ENCODE peak calls at places on chromosome 7, in ten cellular contexts. O is fibroblast of lung; I is iris pigment epithelial cell; H is lower lobe of right lung; R is ELR; Z is stimulated activated CD4-positive, alpha-beta T cell treated with anti-CD3 and anti-CD28 coated beads, Interleukin-1b, Interleukin-23, amount 100 ng/mL, for 1 hour; K is activated naive CD4-positive, alpha-beta T cell treated with Interleukin-2 at 50 U/mL for 16 hours; G is activated CD4-positive, CD25-positive, alpha-beta regulatory T cell; W is NCI-H1694; M is EH. D is an unnamed sample.

GRCh38 chr7:42964849-42965805 is 33.0 kb downstream of the MRPL32 start:
- DNase-seq in O (peak; percentile 14), I (peak; percentile 13), H (no peak), R (no peak), Z (no peak), K (no peak), G (no peak), W (no peak), M (no peak), D (no peak)

GRCh38 chr7:135772639-135773019 is 24.0 kb upstream of the FAM180A start:
- DNase-seq in O (no peak), I (no peak), H (no peak), R (no peak), Z (no peak), K (no peak), G (no peak), W (no peak), M (no peak), D (no peak)

GRCh38 chr7:2260820-2261219 is 18.8 kb downstream of the NUDT1 start:
- DNase-seq in O (no peak), I (no peak), H (peak; percentile 83), R (peak; percentile 74), Z (no peak), K (no peak), G (no peak), W (peak; percentile 45), M (peak; percentile 26), D (peak; percentile 28)

GRCh38 chr7:140330128-140330527 is 68.2 kb downstream of the SLC37A3 start:
- DNase-seq in O (no peak), I (no peak), H (no peak), R (no peak), Z (no peak), K (no peak), G (no peak), W (no peak), M (no peak), D (no peak)

GRCh38 chr7:152120210-152120609 is 94.7 kb downstream of the GALNT11 start:
- DNase-seq in O (peak; percentile 18), I (peak; percentile 31), H (no peak), R (peak; percentile 20), Z (no peak), K (no peak), G (no peak), W (no peak), M (no peak), D (no peak)

GRCh38 chr7:45663167-45663921 is 89.2 kb downstream of the ADCY1 start:
- DNase-seq in O (peak; percentile 4), I (peak; percentile 11), H (no peak), R (peak; percentile 58), Z (no peak), K (no peak), G (no peak), W (no peak), M (peak; percentile 44), D (no peak)

GRCh38 chr7:115782716-115783460 is 247.7 kb downstream of the TFEC start:
- DNase-seq in O (peak; percentile 2), I (no peak), H (no peak), R (no peak), Z (no peak), K (no peak), G (no peak), W (peak; percentile 82), M (no peak), D (peak; percentile 7)

GRCh38 chr7:16345979-16346958 is 75.1 kb downstream of the CRPPA start:
- DNase-seq in O (peak; percentile 95), I (peak; percentile 88), H (no peak), R (peak; percentile 85), Z (no peak), K (no peak), G (no peak), W (no peak), M (peak; percentile 83), D (no peak)

GRCh38 chr7:39509912-39510311 is 56.3 kb upstream of the YAE1 start:
- DNase-seq in O (no peak), I (no peak), H (no peak), R (no peak), Z (no peak), K (no peak), G (no peak), W (no peak), M (no peak), D (no peak)

GRCh38 chr7:112449353-112449752 is 907 bp upstream of the IFRD1 start:
- DNase-seq in O (peak; percentile 68), I (peak; percentile 52), H (no peak), R (peak; percentile 82), Z (no peak), K (peak; percentile 62), G (no peak), W (no peak), M (peak; percentile 29), D (no peak)

GRCh38 chr7:112080974-112081373 is 125.2 kb downstream of the DOCK4 start:
- DNase-seq in O (peak; percentile 55), I (peak; percentile 88), H (no peak), R (peak; percentile 79), Z (no peak), K (no peak), G (no peak), W (no peak), M (peak; percentile 6), D (no peak)

GRCh38 chr7:496528-497295 is 22.9 kb downstream of the PDGFA start:
- DNase-seq in O (no peak), I (no peak), H (peak; percentile 50), R (no peak), Z (no peak), K (no peak), G (no peak), W (no peak), M (no peak), D (no peak)

GRCh38 chr7:8724080-8724718 is 290.8 kb downstream of the NXPH1 start:
- DNase-seq in O (no peak), I (peak; percentile 7), H (no peak), R (peak; percentile 7), Z (no peak), K (no peak), G (no peak), W (peak; percentile 79), M (no peak), D (peak; percentile 54)

GRCh38 chr7:100089458-100090201 is 861 bp downstream of the COPS6 start:
- DNase-seq in O (peak; percentile 41), I (peak; percentile 60), H (no peak), R (peak; percentile 63), Z (no peak), K (no peak), G (no peak), W (no peak), M (peak; percentile 61), D (no peak)

GRCh38 chr7:151520419-151521229 is 929 bp upstream of the RHEB start:
- DNase-seq in O (no peak), I (no peak), H (peak; percentile 79), R (peak; percentile 37), Z (no peak), K (peak; percentile 37), G (peak; percentile 28), W (no peak), M (peak; percentile 34), D (no peak)

GRCh38 chr7:155227788-155228458 is 69.8 kb upstream of the INSIG1 start:
- DNase-seq in O (no peak), I (no peak), H (no peak), R (no peak), Z (no peak), K (no peak), G (no peak), W (no peak), M (no peak), D (no peak)